ENCODE peak calls at places on chromosomes 13 and 19, in five cellular contexts. E, D, P, A and H are unnamed samples.

GRCh38 chr19:1401138-1401888 is at the start of gene GAMT:
- DNase-seq in E (peak), A (peak), P (no peak), D (no peak), H (no peak)

GRCh38 chr19:32817252-32817912 is 52.2 kb downstream of the SLC7A9 start:
- DNase-seq in A (no peak), D (no peak), E (no peak), P (peak), H (no peak)

GRCh38 chr13:72849571-72849970 is 67.6 kb downstream of the PIBF1 start:
- DNase-seq in E (peak), A (no peak), D (no peak), P (no peak), H (no peak)

GRCh38 chr19:14761607-14762006 is 16.8 kb downstream of the ADGRE2 start:
- DNase-seq in D (no peak), P (no peak), A (no peak), E (no peak), H (no peak)

GRCh38 chr13:114116734-114117133 is 15.7 kb downstream of the RASA3 start:
- DNase-seq in E (no peak), A (no peak), D (no peak), P (peak), H (no peak)

GRCh38 chr19:1725100-1726064 is 27.9 kb upstream of the ONECUT3 start:
- DNase-seq in E (peak), D (no peak), A (peak), P (peak), H (no peak)

GRCh38 chr13:51727634-51728274 is 76.2 kb downstream of the DHRS12 start:
- DNase-seq in D (no peak), A (no peak), P (no peak), E (no peak), H (no peak)

GRCh38 chr13:49347650-49348385 is 96.0 kb downstream of the CAB39L start:
- DNase-seq in A (no peak), D (no peak), P (no peak), E (no peak), H (no peak)

GRCh38 chr19:17184381-17184841 is 30.7 kb upstream of the USE1 start:
- DNase-seq in E (no peak), P (no peak), D (no peak), A (no peak), H (no peak)

GRCh38 chr13:50129065-50129922 is 114.0 kb downstream of the KCNRG start:
- DNase-seq in P (no peak), A (peak), E (no peak), D (no peak), H (no peak)

GRCh38 chr19:3094638-3095374 is 644 bp downstream of the GNA11 start:
- DNase-seq in A (peak), P (no peak), E (peak), D (no peak), H (no peak)

GRCh38 chr13:24012648-24013047 is 115.3 kb upstream of the C1QTNF9B start:
- DNase-seq in D (no peak), A (no peak), P (peak), E (no peak), H (no peak)

GRCh38 chr13:33281951-33282595 is 3.5 kb downstream of the STARD13 start:
- DNase-seq in D (no peak), E (peak), P (no peak), A (no peak), H (no peak)

GRCh38 chr13:66558511-66558910 is 671.6 kb downstream of the PCDH9 start:
- DNase-seq in P (no peak), D (no peak), A (no peak), E (peak), H (no peak)

GRCh38 chr13:26062853-26063444 is 11.1 kb upstream of the SHISA2 start:
- DNase-seq in A (peak), D (no peak), E (peak), P (no peak), H (no peak)

GRCh38 chr19:1102407-1103106 is 1.2 kb upstream of the GPX4 start:
- DNase-seq in D (peak), P (no peak), E (peak), A (no peak), H (peak)

GRCh38 chr13:43983373-43983772 is 103.7 kb downstream of the LACC1 start:
- DNase-seq in P (no peak), A (peak), E (peak), D (no peak), H (no peak)

GRCh38 chr19:2461751-2462634 is 5.2 kb upstream of the LMNB2 start:
- DNase-seq in P (peak), D (no peak), E (peak), A (peak), H (no peak)

GRCh38 chr13:79549355-79550106 is 68.6 kb downstream of the NDFIP2 start:
- DNase-seq in D (no peak), E (peak), P (no peak), A (no peak), H (no peak)

GRCh38 chr19:34327851-34328250 is 37.1 kb upstream of the GPI start:
- DNase-seq in P (no peak), A (no peak), E (peak), D (no peak), H (no peak)

GRCh38 chr13:46097015-46097414 is 7.8 kb downstream of the CPB2 start:
- DNase-seq in P (no peak), D (no peak), A (no peak), E (no peak), H (no peak)

GRCh38 chr13:30666113-30666512 is 48.4 kb downstream of the USPL1 start:
- DNase-seq in P (no peak), E (no peak), A (peak), D (no peak), H (no peak)

GRCh38 chr13:54287062-54287764 is 1258.6 kb downstream of the OLFM4 start:
- DNase-seq in P (no peak), A (no peak), D (no peak), E (no peak), H (no peak)

GRCh38 chr19:18832331-18833140 is 777 bp downstream of the UPF1 start:
- DNase-seq in D (no peak), E (no peak), A (peak), P (peak), H (no peak)

GRCh38 chr19:33409906-33410685 is 36.6 kb downstream of the CEBPG start:
- DNase-seq in A (no peak), P (no peak), E (no peak), D (no peak), H (no peak)

GRCh38 chr13:78736142-78736541 is 77.2 kb upstream of the OBI1 start:
- DNase-seq in A (no peak), E (peak), P (no peak), D (no peak), H (no peak)

GRCh38 chr13:35690546-35690945 is 214.1 kb upstream of the MAB21L1 start:
- DNase-seq in A (no peak), D (no peak), E (peak), P (no peak), H (no peak)

GRCh38 chr13:28181413-28181812 is 43.1 kb downstream of the PAN3 start:
- DNase-seq in P (no peak), E (peak), D (no peak), A (no peak), H (peak)

GRCh38 chr19:364496-365287 is 20.1 kb upstream of the MIER2 start:
- DNase-seq in D (no peak), E (no peak), P (peak), A (no peak), H (no peak)

GRCh38 chr13:44368599-44369368 is 4.8 kb upstream of the SERP2 start:
- DNase-seq in D (no peak), A (no peak), E (no peak), P (no peak), H (no peak)

GRCh38 chr19:12670159-12670928 is 3.7 kb downstream of the WDR83 start:
- DNase-seq in E (no peak), D (no peak), P (no peak), A (no peak), H (no peak)

GRCh38 chr13:109761695-109762094 is 24.7 kb downstream of the IRS2 start:
- DNase-seq in D (no peak), A (no peak), P (no peak), E (no peak), H (no peak)

GRCh38 chr13:99997702-99998219 is 16.2 kb downstream of the ZIC2 start:
- DNase-seq in A (no peak), D (no peak), P (no peak), E (no peak), H (no peak)

GRCh38 chr19:18431351-18432197 is 6.4 kb downstream of the ISYNA1 start:
- DNase-seq in A (no peak), E (no peak), D (no peak), P (no peak), H (no peak)

GRCh38 chr19:39246951-39247669 is 1.5 kb downstream of the IFNL4 start:
- DNase-seq in P (no peak), D (no peak), E (peak), A (no peak), H (no peak)

GRCh38 chr19:54137913-54138776 is 583 bp downstream of the CNOT3 start:
- DNase-seq in E (no peak), D (no peak), P (no peak), A (peak), H (no peak)

GRCh38 chr19:50147462-50148423 is 15.3 kb downstream of the IZUMO2 start:
- DNase-seq in A (peak), D (peak), E (peak), P (peak), H (peak)

DNA sequence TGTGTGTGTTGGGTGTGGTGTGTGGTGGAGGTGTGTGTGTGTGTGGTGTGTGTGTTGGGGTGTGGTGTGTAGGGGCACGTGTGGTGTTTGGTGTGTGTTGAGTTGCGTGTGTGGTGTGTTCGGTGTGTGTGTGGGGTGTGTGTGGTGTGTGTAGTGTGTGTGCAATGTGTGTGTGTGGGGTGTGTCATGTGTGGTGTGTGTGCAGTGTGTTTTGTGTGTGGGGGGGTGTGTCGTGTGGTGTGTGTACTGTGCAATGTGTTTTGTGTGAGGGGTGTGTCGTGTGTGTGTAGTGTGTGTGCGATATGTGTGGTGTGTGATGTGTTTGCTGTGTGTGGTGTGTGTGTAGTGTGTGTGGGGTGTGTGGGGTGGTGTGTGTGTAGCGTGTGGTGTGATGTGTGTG is 6.0 kb upstream of the KPTN start:
- DNase-seq in D (no peak), A (no peak), P (no peak), E (no peak), H (no peak)
- TF ChIP-seq CTCF in D (no peak), A (no peak), P (no peak), E (no peak), H (no peak)

GRCh38 chr19:16026131-16026530 is 50.2 kb upstream of the TPM4 start:
- DNase-seq in D (no peak), E (no peak), A (no peak), P (no peak), H (no peak)

GRCh38 chr19:16024266-16025107 is 51.8 kb upstream of the TPM4 start:
- DNase-seq in D (no peak), P (no peak), A (no peak), E (no peak), H (no peak)

GRCh38 chr19:16026756-16027155 is 49.5 kb upstream of the TPM4 start:
- DNase-seq in E (no peak), P (no peak), A (no peak), D (no peak), H (no peak)

GRCh38 chr19:16023558-16023915 is 52.8 kb upstream of the TPM4 start:
- DNase-seq in D (no peak), E (no peak), A (no peak), P (no peak), H (no peak)

GRCh38 chr19:16025108-16026101 is 50.9 kb upstream of the TPM4 start:
- DNase-seq in E (peak), A (no peak), P (peak), D (peak), H (peak)
- TF ChIP-seq CTCF in E (peak), A (peak), P (no peak), D (peak), H (peak)

GRCh38 chr19:45922281-45922680 is 7.7 kb upstream of the NANOS2 start:
- DNase-seq in D (no peak), P (no peak), A (no peak), E (no peak), H (no peak)

GRCh38 chr19:45929247-45929646 is 14.7 kb upstream of the NANOS2 start:
- DNase-seq in P (no peak), A (no peak), D (no peak), E (no peak), H (no peak)

GRCh38 chr19:45931055-45931454 is 16.5 kb upstream of the NANOS2 start:
- DNase-seq in E (no peak), P (no peak), A (no peak), D (no peak), H (no peak)

GRCh38 chr19:45924891-45925447 is 10.4 kb upstream of the NANOS2 start:
- DNase-seq in D (no peak), A (no peak), P (no peak), E (no peak), H (no peak)

DNA sequence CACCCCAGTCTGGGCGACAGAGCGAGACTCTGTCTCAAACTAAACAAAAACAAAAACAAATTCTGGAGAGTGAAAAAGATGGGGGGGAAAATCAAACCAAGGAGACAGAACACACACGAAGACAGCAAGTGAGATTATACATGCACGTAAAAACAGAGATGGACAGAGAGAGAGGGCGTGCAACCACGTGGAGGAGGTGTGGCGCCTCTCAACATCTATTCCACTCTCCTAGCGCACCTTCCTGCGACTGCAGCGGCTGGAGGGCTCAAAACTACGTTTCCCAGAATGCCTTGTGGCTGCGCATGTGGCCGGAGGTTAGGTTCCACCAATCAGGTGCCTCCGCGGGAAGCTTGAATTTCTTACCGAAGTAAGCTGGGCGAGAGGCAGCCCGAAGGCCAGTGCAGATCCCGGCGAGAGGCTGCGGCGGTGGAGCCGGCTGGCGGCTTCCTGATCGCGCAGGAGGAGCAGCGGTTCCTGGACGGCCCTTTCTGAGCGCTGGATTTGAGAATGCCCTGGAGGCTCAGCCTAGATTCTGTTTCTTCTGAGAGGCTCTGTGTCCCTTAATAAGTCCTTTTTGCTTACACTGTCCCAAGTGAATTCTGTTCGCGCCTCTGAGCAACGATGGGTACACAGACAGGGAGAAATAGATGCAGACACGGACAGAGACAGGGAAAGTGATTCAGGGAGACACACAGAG is 13.1 kb upstream of the NANOS2 start:
- DNase-seq in A (peak), E (peak), P (peak), D (peak), H (peak)
- TF ChIP-seq CTCF in A (no peak), E (no peak), P (no peak), D (no peak), H (no peak)

DNA sequence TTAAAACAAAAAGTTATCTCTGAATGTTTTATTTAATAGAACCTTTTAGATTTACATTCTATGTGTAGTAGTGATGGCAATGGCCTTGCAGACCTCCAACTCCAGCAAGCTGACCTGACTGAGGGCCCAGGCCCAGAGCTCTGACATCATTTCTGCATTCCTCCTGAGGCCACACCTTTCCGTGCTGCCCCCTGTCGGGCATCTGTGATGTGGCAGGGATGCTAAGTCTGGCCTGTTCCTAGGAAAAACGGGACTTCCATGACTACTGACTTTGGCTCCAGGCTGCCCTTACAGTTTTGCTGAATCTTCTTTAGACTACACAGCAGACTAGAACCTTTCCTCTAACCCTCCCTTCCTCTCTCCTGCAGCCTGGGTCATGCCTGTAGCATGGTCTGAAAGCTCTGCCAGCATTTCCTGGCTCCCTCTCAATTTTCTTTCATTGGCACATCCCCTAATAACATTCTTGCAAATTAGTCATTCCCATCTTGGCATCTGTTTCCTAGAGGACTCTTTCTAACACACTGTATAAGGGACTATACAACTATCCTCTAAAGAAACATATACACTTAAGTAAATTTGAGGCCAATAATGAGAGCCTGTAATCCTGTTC is 249.0 kb downstream of the GPC5 start:
- DNase-seq in D (no peak), E (peak), A (no peak), P (no peak), H (no peak)
- TF ChIP-seq CTCF in D (peak), E (peak), A (peak), P (peak), H (peak)

GRCh38 chr19:36060430-36060829 is 5.7 kb downstream of the WDR62 start:
- DNase-seq in D (peak), E (peak), A (peak), P (no peak), H (no peak)
- TF ChIP-seq CTCF in D (peak), E (peak), A (peak), P (peak), H (peak)